ENCODE peak calls at places on chromosomes 3 and 15, in four cellular contexts. Z is neuronal stem cell, X is heart left ventricle, R is upper lobe of right lung. F is an unnamed sample.

GRCh38 chr3:191136347-191136746 is 62.7 kb upstream of the OSTN start:
- DNase-seq in Z (no peak), X (no peak), R (no peak), F (peak; percentile 39)

GRCh38 chr15:77666296-77666660 is 33.6 kb upstream of the LINGO1 start:
- DNase-seq in Z (no peak), X (no peak), R (no peak), F (no peak)

GRCh38 chr3:60399861-60400845 is 851.1 kb downstream of the FHIT start:
- DNase-seq in Z (no peak), X (no peak), R (no peak), F (peak; percentile 3)

GRCh38 chr3:142649996-142650693 is 54.0 kb downstream of the PLS1 start:
- DNase-seq in Z (no peak), X (no peak), R (no peak), F (no peak)

GRCh38 chr3:43369404-43370345 is 83.3 kb downstream of the SNRK start:
- DNase-seq in Z (no peak), X (no peak), R (no peak), F (no peak)

GRCh38 chr3:133038089-133038730 is at the start of gene TMEM108:
- DNase-seq in Z (peak; percentile 87), X (peak; percentile 84), R (peak; percentile 93), F (peak; percentile 6)

GRCh38 chr3:188700497-188700896 is 471.3 kb upstream of the TPRG1 start:
- DNase-seq in Z (no peak), X (no peak), R (no peak), F (no peak)

GRCh38 chr15:99732711-99733267 is 448 bp downstream of the LYSMD4 start:
- DNase-seq in Z (no peak), X (peak; percentile 59), R (no peak), F (no peak)

GRCh38 chr15:92687183-92687582 is 31.6 kb upstream of the FAM174B start:
- DNase-seq in Z (no peak), X (no peak), R (no peak), F (no peak)

GRCh38 chr3:160931474-160931873 is 173.7 kb downstream of the B3GALNT1 start:
- DNase-seq in Z (no peak), X (no peak), R (no peak), F (peak; percentile 40)

GRCh38 chr3:39327053-39327745 is 2.3 kb upstream of the CCR8 start:
- DNase-seq in Z (no peak), X (no peak), R (no peak), F (no peak)

GRCh38 chr15:82855286-82856092 is 46.1 kb downstream of the WHAMM start:
- DNase-seq in Z (peak; percentile 62), X (no peak), R (no peak), F (no peak)

GRCh38 chr15:77181305-77182074 is 110.6 kb upstream of the TSPAN3 start:
- DNase-seq in Z (no peak), X (no peak), R (no peak), F (no peak)

GRCh38 chr15:55535436-55535835 is 27.4 kb upstream of the DNAAF4 start:
- DNase-seq in Z (no peak), X (no peak), R (no peak), F (no peak)

GRCh38 chr15:73959801-73960200 is 32.3 kb downstream of the STOML1 start:
- DNase-seq in Z (no peak), X (no peak), R (peak; percentile 6), F (no peak)

GRCh38 chr15:101167791-101168462 is 83.9 kb downstream of the CHSY1 start:
- DNase-seq in Z (no peak), X (peak; percentile 88), R (peak; percentile 83), F (peak; percentile 96)

GRCh38 chr3:85360742-85361387 is 402.1 kb downstream of the CADM2 start:
- DNase-seq in Z (peak; percentile 20), X (no peak), R (no peak), F (no peak)

GRCh38 chr3:123319760-123320159 is 118.0 kb downstream of the SEC22A start:
- DNase-seq in Z (no peak), X (no peak), R (no peak), F (no peak)

GRCh38 chr3:119160361-119160760 is 13.0 kb upstream of the UPK1B start:
- DNase-seq in Z (no peak), X (no peak), R (no peak), F (no peak)

GRCh38 chr15:78306176-78306774 is 6.9 kb upstream of the SKIC8 start:
- DNase-seq in Z (no peak), X (no peak), R (no peak), F (peak; percentile 82)

GRCh38 chr3:189712906-189713483 is 81.8 kb downstream of the TP63 start:
- DNase-seq in Z (no peak), X (no peak), R (no peak), F (no peak)

GRCh38 chr3:16374047-16375019 is 109.3 kb downstream of the OXNAD1 start:
- DNase-seq in Z (no peak), X (no peak), R (no peak), F (no peak)

GRCh38 chr15:81633889-81634288 is 259.9 kb upstream of the TMC3 start:
- DNase-seq in Z (no peak), X (no peak), R (no peak), F (no peak)

GRCh38 chr3:159077860-159078259 is 276.0 kb downstream of the MFSD1 start:
- DNase-seq in Z (no peak), X (no peak), R (no peak), F (peak; percentile 55)

GRCh38 chr15:82680200-82681102 is 29.2 kb downstream of the AP3B2 start:
- DNase-seq in Z (peak; percentile 58), X (no peak), R (peak; percentile 91), F (no peak)

GRCh38 chr15:29106551-29107290 is 162.9 kb downstream of the NSMCE3 start:
- DNase-seq in Z (no peak), X (no peak), R (no peak), F (no peak)

GRCh38 chr15:68494573-68495105 is 62.7 kb upstream of the ITGA11 start:
- DNase-seq in Z (no peak), X (no peak), R (no peak), F (peak; percentile 46)

GRCh38 chr15:36643551-36643950 is 64.1 kb downstream of the CDIN1 start:
- DNase-seq in Z (no peak), X (no peak), R (no peak), F (no peak)

GRCh38 chr3:129238945-129239705 is 10.3 kb upstream of the COPG1 start:
- DNase-seq in Z (no peak), X (no peak), R (no peak), F (peak; percentile 87)

GRCh38 chr3:66153961-66154923 is 66.6 kb upstream of the SLC25A26 start:
- DNase-seq in Z (no peak), X (no peak), R (no peak), F (peak; percentile 62)

GRCh38 chr15:58873267-58873666 is 60.2 kb downstream of the SLTM start:
- DNase-seq in Z (no peak), X (no peak), R (no peak), F (peak; percentile 54)

GRCh38 chr15:76191539-76192244 is 119.6 kb downstream of the ETFA start:
- DNase-seq in Z (no peak), X (no peak), R (no peak), F (no peak)

GRCh38 chr15:27088584-27089232 is 117.7 kb downstream of the GABRG3 start:
- DNase-seq in Z (no peak), X (no peak), R (no peak), F (no peak)
- H3K4me3 ChIP-seq in Z (no peak overlapping the region), X (no peak overlapping the region), R (no peak overlapping the region), F (no peak overlapping the region)

GRCh38 chr3:51478630-51479029 is 21.2 kb downstream of the DCAF1 start:
- DNase-seq in Z (no peak), X (no peak), R (no peak), F (no peak)
- H3K4me3 ChIP-seq in Z (no peak overlapping the region), X (no peak overlapping the region), R (no peak overlapping the region), F (no peak overlapping the region)

DNA sequence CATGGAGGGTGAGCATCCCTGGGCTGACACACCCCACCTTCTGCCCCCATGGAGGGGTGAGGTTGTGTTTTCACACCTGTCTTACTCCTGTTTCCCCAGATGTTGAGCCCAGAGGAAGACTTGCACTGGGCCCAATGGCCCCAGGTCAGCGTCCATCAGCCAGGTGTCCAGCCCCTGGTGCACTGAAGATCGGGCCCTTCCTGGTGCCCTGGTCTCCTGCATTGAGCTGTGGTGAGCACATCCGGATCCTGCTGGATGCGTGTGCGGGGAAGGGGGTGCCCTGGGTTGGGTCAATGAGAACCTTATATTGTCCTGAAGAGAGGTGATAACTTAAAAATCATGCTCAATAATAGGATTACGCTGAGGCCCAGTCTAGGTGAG is 227.3 kb downstream of the SNRPN start:
- DNase-seq in Z (no peak), X (no peak), R (peak; percentile 28), F (no peak)
- H3K4me3 ChIP-seq in Z (no peak overlapping the region), X (no peak overlapping the region), R (no peak overlapping the region), F (no peak overlapping the region)

GRCh38 chr3:73681198-73681597 is 56.5 kb upstream of the PDZRN3 start:
- DNase-seq in Z (no peak), X (no peak), R (no peak), F (no peak)
- H3K4me3 ChIP-seq in Z (no peak overlapping the region), X (no peak overlapping the region), R (no peak overlapping the region), F (no peak overlapping the region)

F was measured in fibroblast of the aortic adventitia.